ENCODE peak calls at places on chromosome 19, in four cellular contexts. One of them, this sample, is unnamed.

GRCh38 chr19:12331211-12331941 is 2.1 kb downstream of the ZNF563 start:
- DNase-seq in body of pancreas: no peak
- DNase-seq in brain microvascular endothelial cell: no peak
- DNase-seq in SK-N-SH: no peak
- DNase-seq in this sample: peak; percentile 69

GRCh38 chr19:19205416-19206410 is 2.5 kb upstream of the NR2C2AP start:
- DNase-seq in brain microvascular endothelial cell: no peak
- DNase-seq in SK-N-SH: no peak
- DNase-seq in body of pancreas: no peak
- DNase-seq in this sample: no peak

GRCh38 chr19:58274771-58275199 is 4.0 kb upstream of the ZNF8 start:
- DNase-seq in brain microvascular endothelial cell: no peak
- DNase-seq in body of pancreas: no peak
- DNase-seq in SK-N-SH: no peak
- DNase-seq in this sample: no peak

GRCh38 chr19:32896516-32897214 is 27.1 kb upstream of the SLC7A9 start:
- DNase-seq in brain microvascular endothelial cell: no peak
- DNase-seq in body of pancreas: no peak
- DNase-seq in SK-N-SH: no peak
- DNase-seq in this sample: no peak

GRCh38 chr19:30596813-30597399 is 224.7 kb downstream of the ZNF536 start:
- DNase-seq in brain microvascular endothelial cell: no peak
- DNase-seq in SK-N-SH: no peak
- DNase-seq in body of pancreas: no peak
- DNase-seq in this sample: no peak

GRCh38 chr19:30662211-30662861 is 290.2 kb downstream of the ZNF536 start:
- DNase-seq in brain microvascular endothelial cell: no peak
- DNase-seq in SK-N-SH: no peak
- DNase-seq in body of pancreas: peak; percentile 82
- DNase-seq in this sample: no peak

GRCh38 chr19:48490980-48491792 is 20.4 kb downstream of the LMTK3 start:
- DNase-seq in body of pancreas: peak; percentile 48
- DNase-seq in brain microvascular endothelial cell: no peak
- DNase-seq in SK-N-SH: peak; percentile 82
- DNase-seq in this sample: peak; percentile 45

GRCh38 chr19:50344661-50345318 is 15.6 kb upstream of the KCNC3 start:
- DNase-seq in body of pancreas: no peak
- DNase-seq in SK-N-SH: no peak
- DNase-seq in brain microvascular endothelial cell: no peak
- DNase-seq in this sample: no peak

GRCh38 chr19:49168421-49168820 is 10.8 kb downstream of the TRPM4 start:
- DNase-seq in brain microvascular endothelial cell: no peak
- DNase-seq in SK-N-SH: no peak
- DNase-seq in body of pancreas: no peak
- DNase-seq in this sample: no peak

GRCh38 chr19:44749318-44749717 is 810 bp downstream of the BCL3 start:
- DNase-seq in SK-N-SH: no peak
- DNase-seq in body of pancreas: no peak
- DNase-seq in brain microvascular endothelial cell: no peak
- DNase-seq in this sample: no peak

GRCh38 chr19:13099073-13099999 is 3.3 kb downstream of the LYL1 start:
- DNase-seq in SK-N-SH: no peak
- DNase-seq in body of pancreas: peak; percentile 76
- DNase-seq in brain microvascular endothelial cell: no peak
- DNase-seq in this sample: peak; percentile 79

GRCh38 chr19:46721269-46722003 is 4.5 kb upstream of the PRKD2 start:
- DNase-seq in SK-N-SH: peak; percentile 76
- DNase-seq in body of pancreas: no peak
- DNase-seq in brain microvascular endothelial cell: no peak
- DNase-seq in this sample: no peak
- H3K4me3 ChIP-seq in SK-N-SH: no peak overlapping the region
- H3K4me3 ChIP-seq in body of pancreas: no peak overlapping the region
- H3K4me3 ChIP-seq in brain microvascular endothelial cell: no peak overlapping the region
- H3K4me3 ChIP-seq in this sample: no peak overlapping the region

DNA sequence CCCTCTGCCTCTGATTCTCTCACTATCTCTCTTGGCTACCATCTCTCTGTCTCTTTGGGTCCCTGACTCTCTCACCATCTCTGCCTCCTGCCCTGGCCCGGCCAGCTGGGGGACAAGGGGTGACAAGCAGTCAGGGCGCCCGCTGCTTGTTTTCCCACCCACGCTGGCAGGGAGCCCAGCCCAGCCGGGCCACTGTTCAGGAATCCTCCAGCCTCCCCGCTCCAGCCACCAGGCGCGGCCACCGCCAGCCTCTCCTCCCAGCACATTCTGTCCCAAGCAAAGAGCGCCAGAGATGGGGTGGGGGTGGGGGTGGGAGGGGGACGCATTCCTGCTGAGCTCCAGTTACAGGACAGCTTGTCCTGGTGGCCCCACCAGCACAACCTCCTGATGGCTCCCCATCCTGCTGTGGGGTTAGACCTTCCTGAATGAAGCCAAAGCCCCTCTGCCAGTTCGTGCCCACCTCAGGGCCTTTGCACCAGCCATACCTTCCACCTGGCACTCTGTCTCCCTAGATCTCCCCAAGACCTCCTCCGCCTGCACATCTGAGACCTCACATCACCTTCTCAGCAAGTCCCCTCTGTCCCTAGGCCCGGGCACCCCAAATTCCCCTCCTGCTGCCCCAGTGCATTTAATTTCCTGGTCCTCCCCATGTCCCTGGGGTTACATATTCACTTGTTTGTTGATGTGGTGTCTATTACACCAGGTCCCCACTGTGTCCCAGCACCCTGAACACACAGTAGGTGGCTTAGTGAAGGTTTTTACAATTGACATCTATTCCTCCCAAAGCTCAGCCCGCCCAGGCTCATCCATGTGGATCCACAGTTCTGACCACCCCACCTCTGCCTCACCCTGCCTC is 12.5 kb downstream of the ARRDC2 start:
- DNase-seq in SK-N-SH: peak; percentile 58
- DNase-seq in brain microvascular endothelial cell: peak; percentile 61
- DNase-seq in body of pancreas: peak; percentile 89
- DNase-seq in this sample: no peak
- H3K4me3 ChIP-seq in SK-N-SH: no peak overlapping the region
- H3K4me3 ChIP-seq in brain microvascular endothelial cell: no peak overlapping the region
- H3K4me3 ChIP-seq in body of pancreas: no peak overlapping the region
- H3K4me3 ChIP-seq in this sample: no peak overlapping the region

GRCh38 chr19:14370169-14370998 is 10.9 kb upstream of the ADGRE5 start:
- DNase-seq in SK-N-SH: no peak
- DNase-seq in brain microvascular endothelial cell: no peak
- DNase-seq in body of pancreas: no peak
- DNase-seq in this sample: no peak
- H3K4me3 ChIP-seq in SK-N-SH: no peak overlapping the region
- H3K4me3 ChIP-seq in brain microvascular endothelial cell: no peak overlapping the region
- H3K4me3 ChIP-seq in body of pancreas: no peak overlapping the region
- H3K4me3 ChIP-seq in this sample: no peak overlapping the region

GRCh38 chr19:53904909-53905308 is 4.2 kb upstream of the CACNG7 start:
- DNase-seq in SK-N-SH: no peak
- DNase-seq in brain microvascular endothelial cell: no peak
- DNase-seq in body of pancreas: no peak
- DNase-seq in this sample: no peak

GRCh38 chr19:53907193-53907581 is 1.9 kb upstream of the CACNG7 start:
- DNase-seq in brain microvascular endothelial cell: no peak
- DNase-seq in SK-N-SH: peak; percentile 39
- DNase-seq in body of pancreas: no peak
- DNase-seq in this sample: no peak

GRCh38 chr19:53907690-53908089 is 1.4 kb upstream of the CACNG7 start:
- DNase-seq in brain microvascular endothelial cell: no peak
- DNase-seq in body of pancreas: no peak
- DNase-seq in SK-N-SH: no peak
- DNase-seq in this sample: no peak

GRCh38 chr19:53906211-53907192 is 2.6 kb upstream of the CACNG7 start:
- DNase-seq in body of pancreas: peak; percentile 19
- DNase-seq in SK-N-SH: peak; percentile 85
- DNase-seq in brain microvascular endothelial cell: no peak
- DNase-seq in this sample: no peak

GRCh38 chr19:53905787-53906186 is 3.3 kb upstream of the CACNG7 start:
- DNase-seq in body of pancreas: no peak
- DNase-seq in SK-N-SH: no peak
- DNase-seq in brain microvascular endothelial cell: no peak
- DNase-seq in this sample: no peak
- H3K4me3 ChIP-seq in body of pancreas: no peak overlapping the region
- H3K4me3 ChIP-seq in SK-N-SH: no peak overlapping the region
- H3K4me3 ChIP-seq in brain microvascular endothelial cell: no peak overlapping the region
- H3K4me3 ChIP-seq in this sample: no peak overlapping the region

GRCh38 chr19:4065430-4066175 is 1.1 kb downstream of the ZBTB7A start:
- DNase-seq in SK-N-SH: peak; percentile 99
- DNase-seq in brain microvascular endothelial cell: peak; percentile 91
- DNase-seq in body of pancreas: peak; percentile 97
- DNase-seq in this sample: peak; percentile 97

GRCh38 chr19:4064551-4065260 is 2.0 kb downstream of the ZBTB7A start:
- DNase-seq in SK-N-SH: peak; percentile 86
- DNase-seq in brain microvascular endothelial cell: no peak
- DNase-seq in body of pancreas: peak; percentile 58
- DNase-seq in this sample: no peak

GRCh38 chr19:4063369-4064072 is 3.2 kb downstream of the ZBTB7A start:
- DNase-seq in body of pancreas: no peak
- DNase-seq in brain microvascular endothelial cell: no peak
- DNase-seq in SK-N-SH: no peak
- DNase-seq in this sample: no peak

GRCh38 chr19:4062576-4063368 is 3.9 kb downstream of the ZBTB7A start:
- DNase-seq in body of pancreas: no peak
- DNase-seq in SK-N-SH: no peak
- DNase-seq in brain microvascular endothelial cell: no peak
- DNase-seq in this sample: no peak

GRCh38 chr19:4064073-4064550 is 2.6 kb downstream of the ZBTB7A start:
- DNase-seq in brain microvascular endothelial cell: peak; percentile 31
- DNase-seq in body of pancreas: peak; percentile 44
- DNase-seq in SK-N-SH: peak; percentile 63
- DNase-seq in this sample: no peak
- H3K4me3 ChIP-seq in brain microvascular endothelial cell: peak overlapping the region; percentile 78
- H3K4me3 ChIP-seq in body of pancreas: peak overlapping the region; percentile 82
- H3K4me3 ChIP-seq in SK-N-SH: peak overlapping the region; percentile 81
- H3K4me3 ChIP-seq in this sample: peak overlapping the region; percentile 61

GRCh38 chr19:35502751-35503150 is 10.7 kb downstream of the DMKN start:
- DNase-seq in body of pancreas: no peak
- DNase-seq in brain microvascular endothelial cell: no peak
- DNase-seq in SK-N-SH: no peak
- DNase-seq in this sample: no peak

GRCh38 chr19:35509018-35509652 is 4.3 kb downstream of the DMKN start:
- DNase-seq in SK-N-SH: no peak
- DNase-seq in brain microvascular endothelial cell: no peak
- DNase-seq in body of pancreas: peak; percentile 87
- DNase-seq in this sample: no peak

GRCh38 chr19:35508129-35508528 is 5.3 kb downstream of the DMKN start:
- DNase-seq in body of pancreas: no peak
- DNase-seq in SK-N-SH: no peak
- DNase-seq in brain microvascular endothelial cell: no peak
- DNase-seq in this sample: no peak

GRCh38 chr19:35507561-35507960 is 5.9 kb downstream of the DMKN start:
- DNase-seq in brain microvascular endothelial cell: no peak
- DNase-seq in SK-N-SH: no peak
- DNase-seq in body of pancreas: no peak
- DNase-seq in this sample: no peak

DNA sequence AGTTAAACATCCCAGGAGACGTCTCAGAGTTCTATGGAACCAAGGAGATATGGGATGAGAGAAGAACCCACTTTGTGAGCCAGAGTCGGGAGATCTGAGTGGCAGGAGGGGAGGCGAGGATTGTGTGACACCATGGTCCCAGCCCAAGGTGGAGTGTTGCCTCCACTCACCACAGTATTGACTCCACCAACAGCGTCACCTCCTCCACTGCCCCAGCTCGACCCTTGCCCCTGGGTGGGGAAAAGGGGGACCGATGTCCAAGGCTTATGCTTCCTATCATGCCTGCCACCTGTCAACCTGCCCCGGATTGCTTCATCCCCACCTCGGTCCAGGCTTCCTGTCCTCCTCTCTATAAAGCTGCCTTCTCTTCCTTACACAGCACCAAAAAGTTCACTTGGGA is 7.5 kb downstream of the DMKN start:
- DNase-seq in SK-N-SH: no peak
- DNase-seq in body of pancreas: no peak
- DNase-seq in brain microvascular endothelial cell: no peak
- DNase-seq in this sample: no peak
- H3K4me3 ChIP-seq in SK-N-SH: no peak overlapping the region
- H3K4me3 ChIP-seq in body of pancreas: no peak overlapping the region
- H3K4me3 ChIP-seq in brain microvascular endothelial cell: no peak overlapping the region
- H3K4me3 ChIP-seq in this sample: no peak overlapping the region

This sample was measured in Jurkat, Clone E6-1.